ENCODE peak calls at places on chromosome 15, in four cellular contexts. One of them, this sample, is unnamed.

GRCh38 chr15:31727612-31728011 is 302.7 kb upstream of the CHRNA7 start:
- DNase-seq in bronchial epithelial cell: no peak
- DNase-seq in right lobe of liver: no peak
- DNase-seq in tibial nerve: no peak
- DNase-seq in this sample: no peak

GRCh38 chr15:75840659-75841058 is 2.6 kb upstream of the UBE2Q2 start:
- DNase-seq in right lobe of liver: no peak
- DNase-seq in tibial nerve: peak
- DNase-seq in bronchial epithelial cell: no peak
- DNase-seq in this sample: peak

GRCh38 chr15:59346951-59347350 is 25.7 kb downstream of the MYO1E start:
- DNase-seq in bronchial epithelial cell: no peak
- DNase-seq in right lobe of liver: no peak
- DNase-seq in tibial nerve: no peak
- DNase-seq in this sample: no peak

GRCh38 chr15:66912001-66912400 is 153.4 kb upstream of the SMAD3 start:
- DNase-seq in tibial nerve: no peak
- DNase-seq in right lobe of liver: no peak
- DNase-seq in bronchial epithelial cell: no peak
- DNase-seq in this sample: no peak

GRCh38 chr15:99504071-99504822 is 61.5 kb upstream of the MEF2A start:
- DNase-seq in bronchial epithelial cell: no peak
- DNase-seq in right lobe of liver: no peak
- DNase-seq in tibial nerve: no peak
- DNase-seq in this sample: no peak

GRCh38 chr15:46014532-46014931 is 379.7 kb downstream of the SQOR start:
- DNase-seq in bronchial epithelial cell: no peak
- DNase-seq in right lobe of liver: no peak
- DNase-seq in tibial nerve: no peak
- DNase-seq in this sample: no peak

GRCh38 chr15:39756806-39757522 is 25.7 kb downstream of the FSIP1 start:
- DNase-seq in tibial nerve: peak
- DNase-seq in bronchial epithelial cell: peak
- DNase-seq in right lobe of liver: no peak
- DNase-seq in this sample: peak

GRCh38 chr15:49435201-49435600 is 12.2 kb downstream of the FGF7 start:
- DNase-seq in bronchial epithelial cell: no peak
- DNase-seq in right lobe of liver: no peak
- DNase-seq in tibial nerve: no peak
- DNase-seq in this sample: no peak

GRCh38 chr15:57505949-57506391 is 85.7 kb upstream of the MYZAP start:
- DNase-seq in tibial nerve: no peak
- DNase-seq in bronchial epithelial cell: peak
- DNase-seq in right lobe of liver: no peak
- DNase-seq in this sample: peak

GRCh38 chr15:74302821-74303359 is 64.6 kb downstream of the CYP11A1 start:
- DNase-seq in tibial nerve: no peak
- DNase-seq in right lobe of liver: peak
- DNase-seq in bronchial epithelial cell: peak
- DNase-seq in this sample: peak

GRCh38 chr15:96312641-96313335 is 17.7 kb upstream of the NR2F2 start:
- DNase-seq in right lobe of liver: no peak
- DNase-seq in tibial nerve: no peak
- DNase-seq in bronchial epithelial cell: peak
- DNase-seq in this sample: peak

GRCh38 chr15:96261575-96262034 is 68.9 kb upstream of the NR2F2 start:
- DNase-seq in right lobe of liver: no peak
- DNase-seq in bronchial epithelial cell: no peak
- DNase-seq in tibial nerve: no peak
- DNase-seq in this sample: no peak

GRCh38 chr15:100715571-100716455 is 113.4 kb downstream of the ASB7 start:
- DNase-seq in right lobe of liver: peak
- DNase-seq in bronchial epithelial cell: no peak
- DNase-seq in tibial nerve: no peak
- DNase-seq in this sample: no peak

GRCh38 chr15:77033729-77034619 is 36.9 kb downstream of the TSPAN3 start:
- DNase-seq in bronchial epithelial cell: no peak
- DNase-seq in right lobe of liver: no peak
- DNase-seq in tibial nerve: no peak
- DNase-seq in this sample: no peak

GRCh38 chr15:45589296-45589695 is 2.1 kb downstream of the BLOC1S6 start:
- DNase-seq in right lobe of liver: no peak
- DNase-seq in bronchial epithelial cell: no peak
- DNase-seq in tibial nerve: no peak
- DNase-seq in this sample: no peak

GRCh38 chr15:67149068-67149841 is 83.9 kb downstream of the SMAD3 start:
- DNase-seq in tibial nerve: no peak
- DNase-seq in right lobe of liver: no peak
- DNase-seq in bronchial epithelial cell: peak
- DNase-seq in this sample: no peak

GRCh38 chr15:29883126-29883525 is 60.9 kb upstream of the TJP1 start:
- DNase-seq in tibial nerve: no peak
- DNase-seq in right lobe of liver: no peak
- DNase-seq in bronchial epithelial cell: no peak
- DNase-seq in this sample: no peak

GRCh38 chr15:72915843-72916242 is 132.3 kb upstream of the ADPGK start:
- DNase-seq in tibial nerve: no peak
- DNase-seq in right lobe of liver: no peak
- DNase-seq in bronchial epithelial cell: no peak
- DNase-seq in this sample: no peak

GRCh38 chr15:31296304-31297220 is 30.1 kb upstream of the KLF13 start:
- DNase-seq in bronchial epithelial cell: peak
- DNase-seq in tibial nerve: no peak
- DNase-seq in right lobe of liver: peak
- DNase-seq in this sample: no peak

GRCh38 chr15:95416576-95416975 is 913.9 kb upstream of the NR2F2 start:
- DNase-seq in right lobe of liver: no peak
- DNase-seq in tibial nerve: no peak
- DNase-seq in bronchial epithelial cell: no peak
- DNase-seq in this sample: no peak

GRCh38 chr15:42508263-42508690 is 12.8 kb downstream of the SNAP23 start:
- DNase-seq in right lobe of liver: no peak
- DNase-seq in tibial nerve: no peak
- DNase-seq in bronchial epithelial cell: no peak
- DNase-seq in this sample: no peak

GRCh38 chr15:98363416-98363815 is 284.9 kb upstream of the IGF1R start:
- DNase-seq in tibial nerve: no peak
- DNase-seq in bronchial epithelial cell: no peak
- DNase-seq in right lobe of liver: no peak
- DNase-seq in this sample: no peak

GRCh38 chr15:58748787-58749531 is 548 bp downstream of the ADAM10 start:
- DNase-seq in tibial nerve: peak
- DNase-seq in bronchial epithelial cell: no peak
- DNase-seq in right lobe of liver: peak
- DNase-seq in this sample: peak

GRCh38 chr15:33654859-33655258 is 313.4 kb upstream of the CHRM5 start:
- DNase-seq in bronchial epithelial cell: no peak
- DNase-seq in tibial nerve: no peak
- DNase-seq in right lobe of liver: no peak
- DNase-seq in this sample: peak
- TF ChIP-seq CTCF in bronchial epithelial cell: no peak
- TF ChIP-seq CTCF in tibial nerve: no peak
- TF ChIP-seq CTCF in right lobe of liver: no peak
- TF ChIP-seq CTCF in this sample: peak

GRCh38 chr15:71627604-71628003 is 182.8 kb upstream of the NR2E3 start:
- DNase-seq in tibial nerve: no peak
- DNase-seq in bronchial epithelial cell: no peak
- DNase-seq in right lobe of liver: no peak
- DNase-seq in this sample: no peak

GRCh38 chr15:71629761-71630499 is 180.4 kb upstream of the NR2E3 start:
- DNase-seq in right lobe of liver: no peak
- DNase-seq in bronchial epithelial cell: no peak
- DNase-seq in tibial nerve: no peak
- DNase-seq in this sample: no peak

GRCh38 chr15:71629147-71629760 is 181.1 kb upstream of the NR2E3 start:
- DNase-seq in bronchial epithelial cell: no peak
- DNase-seq in right lobe of liver: no peak
- DNase-seq in tibial nerve: no peak
- DNase-seq in this sample: no peak

GRCh38 chr15:71627188-71627587 is 183.2 kb upstream of the NR2E3 start:
- DNase-seq in right lobe of liver: no peak
- DNase-seq in tibial nerve: no peak
- DNase-seq in bronchial epithelial cell: no peak
- DNase-seq in this sample: no peak

DNA sequence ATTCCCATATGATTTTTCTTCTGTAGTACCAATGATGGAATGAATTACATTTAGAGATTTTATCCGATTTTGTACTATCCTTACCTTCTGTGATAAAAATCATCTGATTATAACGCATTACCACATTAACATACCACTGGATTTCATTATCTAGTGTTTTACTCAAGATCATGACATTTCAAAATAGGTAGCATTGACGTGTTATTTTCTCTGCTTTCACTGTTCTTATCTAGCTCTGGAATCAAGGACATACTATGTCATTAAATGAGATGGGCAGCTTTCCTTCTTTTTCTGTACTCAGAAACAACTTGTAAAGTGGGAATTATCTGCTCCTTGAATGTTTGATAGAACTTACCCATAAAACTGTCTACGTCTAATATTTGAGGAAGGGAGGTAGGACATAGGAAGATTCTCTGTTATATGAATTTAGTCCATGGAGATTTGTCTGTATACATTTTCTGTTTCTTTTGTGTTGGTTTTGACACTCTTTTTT is 183.7 kb upstream of the NR2E3 start:
- DNase-seq in right lobe of liver: no peak
- DNase-seq in bronchial epithelial cell: no peak
- DNase-seq in tibial nerve: no peak
- DNase-seq in this sample: no peak
- H3K4me3 ChIP-seq in right lobe of liver: no peak
- H3K4me3 ChIP-seq in bronchial epithelial cell: no peak
- H3K4me3 ChIP-seq in tibial nerve: no peak
- H3K4me3 ChIP-seq in this sample: no peak

GRCh38 chr15:78508272-78508671 is 895 bp downstream of the HYKK start:
- DNase-seq in tibial nerve: no peak
- DNase-seq in bronchial epithelial cell: peak
- DNase-seq in right lobe of liver: no peak
- DNase-seq in this sample: no peak

GRCh38 chr15:78507831-78508160 is 419 bp downstream of the HYKK start:
- DNase-seq in bronchial epithelial cell: no peak
- DNase-seq in right lobe of liver: no peak
- DNase-seq in tibial nerve: no peak
- DNase-seq in this sample: no peak

GRCh38 chr15:78506971-78507830 is at the start of gene HYKK:
- DNase-seq in right lobe of liver: peak
- DNase-seq in bronchial epithelial cell: peak
- DNase-seq in tibial nerve: peak
- DNase-seq in this sample: peak

DNA sequence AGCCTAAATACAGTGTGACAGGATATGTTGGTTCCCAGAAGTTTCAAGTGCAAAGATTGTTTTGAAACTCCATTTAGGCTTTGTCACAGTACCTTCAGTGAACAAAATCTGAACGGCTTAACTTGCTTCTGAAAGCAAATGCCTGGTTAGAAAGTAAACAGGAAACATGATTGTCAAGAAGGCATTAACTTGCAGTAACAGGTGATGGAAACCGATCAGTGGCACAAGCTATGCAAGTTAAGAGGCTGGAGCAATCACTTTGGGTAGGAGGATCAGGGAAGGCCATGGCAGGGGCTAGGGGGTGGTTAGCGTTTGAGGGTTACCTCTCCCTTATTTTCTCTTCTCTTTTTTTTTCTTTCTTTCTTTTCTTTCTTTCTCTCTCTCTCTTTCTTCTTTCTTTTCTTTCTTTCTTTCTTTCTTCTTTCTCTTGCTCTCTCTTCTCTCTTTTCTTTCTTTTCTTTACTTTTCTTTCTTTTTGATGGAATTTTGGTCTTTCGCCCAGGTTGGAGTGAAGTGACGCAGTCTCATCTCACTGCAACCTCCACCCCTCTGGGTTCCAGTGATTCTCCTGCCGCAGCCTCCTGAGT is 2.4 kb downstream of the HYKK start:
- DNase-seq in tibial nerve: no peak
- DNase-seq in right lobe of liver: no peak
- DNase-seq in bronchial epithelial cell: no peak
- DNase-seq in this sample: no peak
- TF ChIP-seq CTCF in tibial nerve: no peak
- TF ChIP-seq CTCF in right lobe of liver: no peak
- TF ChIP-seq CTCF in bronchial epithelial cell: no peak
- TF ChIP-seq CTCF in this sample: no peak

GRCh38 chr15:64807051-64807749 is 18.2 kb downstream of the PIF1 start:
- DNase-seq in bronchial epithelial cell: no peak
- DNase-seq in tibial nerve: no peak
- DNase-seq in right lobe of liver: no peak
- DNase-seq in this sample: no peak

GRCh38 chr15:64807751-64808222 is 17.7 kb downstream of the PIF1 start:
- DNase-seq in bronchial epithelial cell: no peak
- DNase-seq in tibial nerve: no peak
- DNase-seq in right lobe of liver: no peak
- DNase-seq in this sample: no peak

GRCh38 chr15:64810499-64811326 is 14.7 kb downstream of the PIF1 start:
- DNase-seq in bronchial epithelial cell: no peak
- DNase-seq in right lobe of liver: no peak
- DNase-seq in tibial nerve: no peak
- DNase-seq in this sample: no peak

GRCh38 chr15:64809649-64810498 is 15.6 kb downstream of the PIF1 start:
- DNase-seq in right lobe of liver: peak
- DNase-seq in tibial nerve: peak
- DNase-seq in bronchial epithelial cell: peak
- DNase-seq in this sample: peak

DNA sequence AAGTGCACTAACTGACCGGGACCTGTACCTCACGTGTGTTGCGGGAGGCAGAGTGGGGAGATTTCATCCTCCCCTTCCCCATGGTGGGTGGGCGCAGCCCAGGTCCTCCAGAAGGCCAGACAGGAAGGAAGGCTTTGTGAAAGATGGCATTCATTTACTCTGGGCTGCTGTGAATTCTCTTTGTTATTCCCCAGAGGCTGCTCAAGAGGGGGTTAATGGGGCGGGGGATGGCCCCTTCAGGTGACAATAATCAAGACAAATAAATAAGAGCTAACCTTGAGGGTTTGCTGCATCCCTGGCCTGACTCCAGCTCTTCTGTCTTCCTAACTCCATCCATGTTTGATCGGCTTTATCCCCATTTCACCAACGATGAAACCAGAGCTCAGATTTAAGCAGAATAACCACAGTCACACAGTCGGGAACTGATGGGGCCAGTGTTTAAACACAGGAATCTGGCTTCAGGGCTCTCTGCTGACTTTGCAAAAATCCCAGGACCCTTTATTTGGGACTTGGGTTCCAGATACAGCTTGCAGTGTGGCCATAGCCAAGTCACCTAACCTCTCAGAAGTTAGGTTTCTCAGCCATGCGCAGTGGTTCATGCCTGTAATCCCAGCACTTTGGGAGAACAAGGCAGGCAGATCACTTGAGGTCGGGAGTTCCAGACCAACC is 16.5 kb downstream of the PIF1 start:
- DNase-seq in bronchial epithelial cell: no peak
- DNase-seq in right lobe of liver: no peak
- DNase-seq in tibial nerve: no peak
- DNase-seq in this sample: no peak
- H3K4me3 ChIP-seq in bronchial epithelial cell: no peak
- H3K4me3 ChIP-seq in right lobe of liver: no peak
- H3K4me3 ChIP-seq in tibial nerve: no peak
- H3K4me3 ChIP-seq in this sample: no peak

This sample was measured in epithelial cell of esophagus.